ENCODE peak calls at places on chromosomes 11 and 22, in five cellular contexts. Z is astrocyte of the spinal cord, B is RWPE1, Q is bronchial epithelial cell, S is Peyer's patch. I is an unnamed sample.

GRCh38 chr11:68457898-68458249 is 2.7 kb upstream of the PPP6R3 start:
- DNase-seq in Z (no peak), B (no peak), Q (no peak), S (no peak), I (no peak)

GRCh38 chr11:111788051-111788450 is 21.9 kb upstream of the PPP2R1B start:
- DNase-seq in Z (no peak), B (no peak), Q (no peak), S (no peak), I (no peak)

GRCh38 chr22:29030016-29030617 is 31.5 kb downstream of the C22orf31 start:
- DNase-seq in Z (peak), B (peak), Q (peak), S (no peak), I (no peak)

GRCh38 chr11:110762596-110762995 is 50.4 kb upstream of the ARHGAP20 start:
- DNase-seq in Z (peak), B (no peak), Q (no peak), S (no peak), I (no peak)

GRCh38 chr22:25622011-25622410 is 57.5 kb downstream of the GRK3 start:
- DNase-seq in Z (peak), B (no peak), Q (no peak), S (no peak), I (no peak)

GRCh38 chr11:86874314-86875056 is 74.1 kb downstream of the PRSS23 start:
- DNase-seq in Z (no peak), B (no peak), Q (no peak), S (no peak), I (no peak)

GRCh38 chr11:33375688-33376311 is 118.6 kb downstream of the HIPK3 start:
- DNase-seq in Z (peak), B (peak), Q (no peak), S (no peak), I (no peak)

GRCh38 chr11:62547691-62548281 is 1.2 kb upstream of the AHNAK start:
- DNase-seq in Z (no peak), B (peak), Q (peak), S (no peak), I (no peak)

GRCh38 chr11:12695878-12696277 is 21.7 kb downstream of the TEAD1 start:
- DNase-seq in Z (no peak), B (no peak), Q (no peak), S (no peak), I (no peak)

GRCh38 chr22:16933274-16933923 is 74.6 kb downstream of the GAB4 start:
- DNase-seq in Z (no peak), B (no peak), Q (peak), S (no peak), I (no peak)

GRCh38 chr11:123388640-123389039 is 41.4 kb upstream of the GRAMD1B start:
- DNase-seq in Z (no peak), B (no peak), Q (no peak), S (no peak), I (no peak)

GRCh38 chr11:47992959-47993820 is 12.8 kb downstream of the PTPRJ start:
- DNase-seq in Z (peak), B (no peak), Q (peak), S (no peak), I (peak)

GRCh38 chr11:133950874-133951483 is 5.8 kb downstream of the IGSF9B start:
- DNase-seq in Z (no peak), B (no peak), Q (no peak), S (no peak), I (no peak)

GRCh38 chr11:75768909-75769771 is 562 bp downstream of the DGAT2 start:
- DNase-seq in Z (no peak), B (peak), Q (no peak), S (no peak), I (peak)

GRCh38 chr22:19810381-19811141 is 44.1 kb downstream of the GNB1L start:
- DNase-seq in Z (peak), B (no peak), Q (no peak), S (no peak), I (peak)

GRCh38 chr11:3658252-3658651 is 12.9 kb downstream of the CHRNA10 start:
- DNase-seq in Z (no peak), B (no peak), Q (no peak), S (no peak), I (no peak)

GRCh38 chr11:57646756-57647303 is 2.9 kb downstream of the YPEL4 start:
- DNase-seq in Z (no peak), B (no peak), Q (peak), S (no peak), I (no peak)

GRCh38 chr11:119195680-119196079 is 10.4 kb downstream of the NHERF4 start:
- DNase-seq in Z (peak), B (peak), Q (peak), S (no peak), I (no peak)

GRCh38 chr11:6943131-6943530 is 16.9 kb downstream of the ZNF215 start:
- DNase-seq in Z (peak), B (no peak), Q (no peak), S (no peak), I (no peak)

GRCh38 chr11:63536669-63537292 is at the start of gene PLAAT4:
- DNase-seq in Z (peak), B (peak), Q (no peak), S (peak), I (no peak)

GRCh38 chr22:39325392-39325932 is 6.0 kb upstream of the RPL3 start:
- DNase-seq in Z (no peak), B (peak), Q (peak), S (no peak), I (no peak)

GRCh38 chr11:57668467-57668890 is 565 bp downstream of the ZDHHC5 start:
- DNase-seq in Z (no peak), B (no peak), Q (no peak), S (peak), I (no peak)

GRCh38 chr11:63490551-63491239 is at the start of gene PLAAT5:
- DNase-seq in Z (no peak), B (no peak), Q (no peak), S (no peak), I (no peak)

GRCh38 chr22:49545606-49546005 is 282.1 kb downstream of the BRD1 start:
- DNase-seq in Z (no peak), B (no peak), Q (no peak), S (no peak), I (no peak)

GRCh38 chr11:9561279-9561982 is 12.0 kb upstream of the WEE1 start:
- DNase-seq in Z (no peak), B (no peak), Q (no peak), S (no peak), I (no peak)

GRCh38 chr11:11220786-11221185 is 132.3 kb downstream of the CSNK2A3 start:
- DNase-seq in Z (no peak), B (peak), Q (peak), S (no peak), I (no peak)

GRCh38 chr22:17339095-17339693 is 30.1 kb upstream of the CECR2 start:
- DNase-seq in Z (no peak), B (peak), Q (peak), S (no peak), I (no peak)

GRCh38 chr22:38163844-38164577 is 17.6 kb downstream of the PLA2G6 start:
- DNase-seq in Z (no peak), B (no peak), Q (no peak), S (no peak), I (no peak)

GRCh38 chr11:103844327-103845215 is 191.9 kb upstream of the DDI1 start:
- DNase-seq in Z (no peak), B (no peak), Q (no peak), S (no peak), I (no peak)

GRCh38 chr22:40348025-40348658 is 1.8 kb downstream of the ADSL start:
- DNase-seq in Z (peak), B (peak), Q (peak), S (peak), I (peak)

GRCh38 chr22:39731881-39732555 is 161.5 kb downstream of the CACNA1I start:
- DNase-seq in Z (no peak), B (no peak), Q (no peak), S (no peak), I (no peak)

GRCh38 chr11:118918128-118918685 is 7.5 kb downstream of the BCL9L start:
- DNase-seq in Z (peak), B (peak), Q (peak), S (peak), I (no peak)

DNA sequence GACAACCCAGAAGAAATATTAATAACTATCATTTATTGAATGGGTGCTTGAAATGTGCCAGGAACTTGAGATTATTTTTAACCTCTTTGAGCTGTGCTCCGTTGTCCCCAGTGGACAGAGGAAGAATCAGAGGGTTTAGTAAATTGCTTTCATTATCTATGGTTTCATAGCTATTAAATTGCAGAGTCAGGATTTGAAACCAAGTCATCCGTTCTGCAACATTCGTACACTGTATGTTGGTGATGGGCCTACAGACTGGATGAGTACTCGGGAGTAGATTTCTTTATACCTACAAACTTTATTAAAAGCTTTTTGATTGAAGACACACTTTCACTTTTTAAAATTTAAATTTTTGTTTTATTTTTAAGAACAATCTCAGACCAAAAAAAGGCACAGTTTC is 4.9 kb downstream of the HSD17B12 start:
- DNase-seq in Z (no peak), B (no peak), Q (no peak), S (no peak), I (no peak)
- TF ChIP-seq CTCF in Z (peak), B (no peak), Q (no peak), S (no peak), I (no peak)

GRCh38 chr11:135033545-135033944 is 621.5 kb upstream of the B3GAT1 start:
- DNase-seq in Z (peak), B (peak), Q (no peak), S (no peak), I (no peak)
- TF ChIP-seq CTCF in Z (peak), B (no peak), Q (no peak), S (no peak), I (no peak)

GRCh38 chr22:48372395-48372794 is 1455.3 kb downstream of the BRD1 start:
- DNase-seq in Z (no peak), B (no peak), Q (no peak), S (no peak), I (no peak)
- TF ChIP-seq CTCF in Z (no peak), B (no peak), Q (no peak), S (no peak), I (no peak)

GRCh38 chr11:35511666-35512065 is 13.8 kb downstream of the PAMR1 start:
- DNase-seq in Z (peak), B (peak), Q (peak), S (no peak), I (no peak)

DNA sequence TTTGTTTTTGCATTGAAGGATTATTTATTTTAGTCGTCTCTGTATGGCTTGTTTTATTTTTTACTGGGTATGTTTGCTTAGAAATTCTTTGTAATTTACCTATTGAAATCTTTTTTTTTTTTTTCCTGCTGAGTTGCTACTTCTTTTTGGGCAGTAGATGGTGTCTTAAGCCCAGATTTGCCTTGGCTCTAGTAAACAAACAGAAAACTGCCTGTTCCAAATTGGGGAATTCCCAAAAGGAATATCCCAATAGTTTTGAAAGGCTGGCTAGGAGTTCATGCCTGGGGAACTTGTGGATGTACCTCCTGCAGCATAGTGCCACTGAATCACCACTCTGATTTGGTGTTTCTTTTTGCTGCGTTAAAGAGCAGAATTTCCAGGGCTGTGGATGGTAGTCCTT is 17.7 kb downstream of the PAMR1 start:
- DNase-seq in Z (no peak), B (no peak), Q (peak), S (no peak), I (no peak)
- TF ChIP-seq CTCF in Z (no peak), B (no peak), Q (no peak), S (no peak), I (no peak)

DNA sequence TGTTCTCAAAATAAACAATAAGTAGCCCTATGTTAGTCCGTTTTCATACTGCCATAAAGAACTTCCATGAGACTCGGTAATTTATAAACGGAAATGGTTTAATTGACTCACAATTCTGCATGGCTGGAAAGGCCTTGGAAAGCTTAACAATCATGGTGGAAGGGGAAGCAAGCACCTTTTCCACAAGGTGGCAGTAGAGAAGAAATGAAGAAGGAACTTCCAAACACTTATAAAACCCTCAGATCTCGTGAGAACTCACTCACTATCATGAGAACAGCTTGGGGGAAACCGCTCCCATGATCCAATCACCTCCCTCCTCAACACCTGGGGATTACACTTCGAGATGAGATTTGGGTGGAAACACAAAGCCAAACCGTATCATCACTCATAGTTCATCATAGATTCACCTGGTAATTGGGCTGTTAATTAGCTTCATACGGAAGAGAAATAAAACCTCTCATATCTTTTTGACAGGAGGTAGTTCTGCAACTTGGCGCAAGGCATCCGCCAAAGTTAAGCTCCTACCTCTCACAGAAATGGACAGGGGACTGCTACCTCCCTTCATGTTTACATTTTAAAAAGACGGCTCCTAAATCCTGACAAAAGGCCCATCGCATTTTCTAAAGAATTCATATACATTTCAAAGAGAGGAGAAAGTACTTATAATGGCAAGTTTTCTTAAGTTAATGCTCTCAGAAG is 49.0 kb downstream of the MUC15 start:
- DNase-seq in Z (peak), B (no peak), Q (peak), S (no peak), I (no peak)
- TF ChIP-seq CTCF in Z (peak), B (peak), Q (peak), S (no peak), I (no peak)